ENCODE peak calls at places on chromosomes 6 and 20, in nine cellular contexts. A is H9, X is left ventricle myocardium inferior, J is fibroblast of mammary gland, Z is type B pancreatic cell, U is H1, O is RWPE1, I is bronchial epithelial cell, W is heart right ventricle. V is an unnamed sample.

GRCh38 chr20:48041078-48041780 is 255.9 kb upstream of the SULF2 start:
- DNase-seq in A (no peak), X (no peak), Z (no peak), U (no peak), O (no peak), W (no peak), J (no peak), I (no peak), V (no peak)

GRCh38 chr6:106849130-106849529 is 125.4 kb downstream of the CD24 start:
- DNase-seq in J (no peak), U (peak; percentile 22), A (no peak), I (no peak), X (no peak), Z (no peak), O (no peak), W (no peak), V (no peak)

GRCh38 chr6:149510793-149511512 is 26.1 kb upstream of the ZC3H12D start:
- DNase-seq in J (no peak), U (no peak), O (no peak), X (no peak), I (no peak), W (no peak), Z (no peak), A (no peak), V (no peak)

GRCh38 chr6:17429381-17430061 is 36.1 kb downstream of the CAP2 start:
- DNase-seq in X (no peak), Z (no peak), U (no peak), W (no peak), A (no peak), O (no peak), J (peak; percentile 35), I (no peak), V (no peak)

GRCh38 chr20:35341366-35342028 is 49.3 kb upstream of the FAM83C start:
- DNase-seq in J (peak; percentile 27), A (no peak), Z (no peak), X (no peak), O (no peak), W (no peak), I (no peak), U (no peak), V (peak; percentile 3)

GRCh38 chr6:6901205-6901719 is 206.5 kb upstream of the RREB1 start:
- DNase-seq in W (no peak), X (no peak), I (no peak), U (no peak), O (no peak), J (no peak), A (no peak), Z (no peak), V (no peak)

GRCh38 chr20:17910828-17911294 is 57.7 kb downstream of the SNX5 start:
- DNase-seq in U (no peak), J (peak; percentile 89), X (peak; percentile 27), I (peak; percentile 25), Z (no peak), A (no peak), O (peak; percentile 28), W (no peak), V (no peak)

GRCh38 chr6:27178001-27178730 is 69.3 kb upstream of the PRSS16 start:
- DNase-seq in Z (no peak), X (peak; percentile 51), A (peak; percentile 84), W (peak; percentile 22), O (peak; percentile 26), I (peak; percentile 79), J (peak; percentile 91), U (no peak), V (peak; percentile 63)

GRCh38 chr6:141472550-141472949 is 660.2 kb upstream of the GJE1 start:
- DNase-seq in A (no peak), J (no peak), Z (no peak), O (no peak), I (no peak), W (no peak), U (no peak), X (no peak), V (no peak)

GRCh38 chr6:24283043-24283985 is 74.5 kb downstream of the DCDC2 start:
- DNase-seq in A (peak; percentile 76), X (peak; percentile 60), J (peak; percentile 71), W (peak; percentile 40), U (no peak), O (peak; percentile 79), Z (no peak), I (peak; percentile 69), V (peak; percentile 63)

GRCh38 chr20:57389695-57390603 is 1.2 kb upstream of the RBM38 start:
- DNase-seq in W (no peak), O (no peak), J (no peak), I (no peak), U (peak; percentile 71), Z (no peak), A (peak; percentile 60), X (no peak), V (no peak)

GRCh38 chr6:125869427-125869826 is 78.7 kb downstream of the NCOA7 start:
- DNase-seq in U (no peak), J (no peak), I (no peak), O (no peak), W (peak; percentile 35), Z (no peak), X (peak; percentile 21), A (no peak), V (no peak)

GRCh38 chr6:39792501-39793450 is 600 bp downstream of the DAAM2 start:
- DNase-seq in A (peak; percentile 46), O (no peak), W (peak; percentile 31), J (no peak), U (peak; percentile 50), X (no peak), I (no peak), Z (no peak), V (peak; percentile 87)

GRCh38 chr20:52402514-52402913 is 210.9 kb upstream of the ZFP64 start:
- DNase-seq in W (no peak), O (no peak), J (no peak), X (no peak), U (no peak), A (no peak), Z (no peak), I (no peak), V (no peak)

GRCh38 chr6:128696651-128697391 is 176.4 kb upstream of the PTPRK start:
- DNase-seq in Z (no peak), J (peak; percentile 72), U (no peak), I (peak; percentile 90), X (no peak), W (no peak), O (peak; percentile 68), A (no peak), V (no peak)

GRCh38 chr20:32519367-32519730 is 65.8 kb downstream of the NOL4L start:
- DNase-seq in U (no peak), A (no peak), Z (no peak), J (no peak), X (no peak), I (no peak), O (no peak), W (no peak), V (no peak)
- TF ChIP-seq CTCF in U (no peak), A (no peak), Z (no peak), J (no peak), X (no peak), I (no peak), O (no peak), W (no peak), V (no peak)

GRCh38 chr6:155260686-155261085 is 3.1 kb upstream of the CLDN20 start:
- DNase-seq in Z (no peak), J (no peak), A (no peak), W (no peak), I (no peak), U (no peak), O (no peak), X (no peak), V (no peak)

GRCh38 chr6:155259897-155260296 is 3.9 kb upstream of the CLDN20 start:
- DNase-seq in X (no peak), Z (no peak), O (no peak), I (no peak), J (no peak), W (no peak), U (no peak), A (no peak), V (no peak)

GRCh38 chr6:155262655-155263054 is 1.2 kb upstream of the CLDN20 start:
- DNase-seq in W (no peak), I (no peak), U (no peak), Z (no peak), A (no peak), X (no peak), J (no peak), O (no peak), V (no peak)

GRCh38 chr6:155259202-155259601 is 4.6 kb upstream of the CLDN20 start:
- DNase-seq in I (no peak), W (no peak), A (no peak), X (no peak), U (no peak), Z (no peak), J (no peak), O (no peak), V (no peak)

DNA sequence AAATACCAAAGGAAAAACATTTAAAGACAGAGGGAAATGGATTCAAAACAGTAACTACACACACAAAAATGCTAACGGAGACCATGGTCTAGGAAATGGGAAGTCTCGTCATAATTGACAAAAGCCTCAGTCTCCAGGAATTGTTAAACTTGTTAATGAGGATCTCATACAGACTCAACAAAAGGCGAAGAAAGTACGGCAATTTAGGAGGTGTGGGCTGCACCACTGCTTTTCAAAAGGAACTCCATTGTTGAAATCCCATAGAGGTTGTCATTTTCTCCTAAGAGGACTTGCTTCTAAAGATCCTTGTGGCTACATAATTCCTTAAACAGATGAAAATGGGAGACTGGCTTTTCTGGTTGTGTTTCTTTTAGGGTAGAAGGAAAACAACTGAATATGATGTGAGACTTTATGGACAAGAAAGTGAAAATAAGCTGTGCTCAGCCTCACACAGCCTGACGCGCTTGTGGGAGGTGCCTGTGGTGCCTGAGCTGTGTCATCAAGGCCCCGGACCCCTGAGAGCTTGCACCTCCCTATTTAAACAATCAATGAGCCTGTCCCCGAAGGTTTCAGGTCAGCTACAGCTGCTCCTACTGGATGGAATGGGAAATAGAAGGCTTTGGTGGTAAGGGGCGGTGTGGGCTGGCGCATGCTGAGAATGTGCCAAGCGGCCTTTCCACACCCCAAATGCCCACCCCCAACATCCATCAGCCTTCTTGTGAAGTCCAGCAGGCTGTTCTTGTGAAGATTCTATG is 2.5 kb upstream of the CLDN20 start:
- DNase-seq in J (no peak), Z (no peak), I (no peak), W (no peak), A (peak; percentile 74), X (no peak), U (no peak), O (no peak), V (no peak)
- TF ChIP-seq CTCF in J (no peak), Z (peak; percentile 43), I (no peak), W (no peak), A (peak; percentile 61), X (no peak), U (peak; percentile 75), O (no peak), V (no peak)

DNA sequence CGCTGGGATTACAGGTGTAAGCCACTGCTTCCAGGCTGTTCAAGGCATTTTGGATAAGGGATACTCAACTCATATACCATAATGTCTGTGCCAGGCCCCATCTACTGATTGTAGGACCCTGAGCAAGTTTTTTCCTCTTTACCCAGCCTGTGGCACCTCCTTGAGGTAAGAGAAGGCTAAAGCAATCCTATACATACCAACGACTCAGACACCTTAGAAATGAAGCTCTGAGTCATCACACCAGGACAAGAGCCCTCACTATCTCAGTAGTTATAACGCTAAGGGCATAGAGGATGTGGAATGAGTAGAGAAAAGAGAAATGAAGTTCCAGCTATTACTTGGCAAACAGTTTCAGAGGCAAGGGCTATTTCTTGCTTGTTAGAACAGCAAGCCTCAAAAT is 16.9 kb downstream of the NDRG3 start:
- DNase-seq in X (no peak), J (no peak), Z (no peak), W (no peak), I (peak; percentile 69), O (peak; percentile 43), A (peak; percentile 36), U (no peak), V (no peak)
- TF ChIP-seq CTCF in X (no peak), J (no peak), Z (peak; percentile 26), W (no peak), I (peak; percentile 21), O (no peak), A (peak; percentile 69), U (peak; percentile 64), V (no peak)

GRCh38 chr6:88144637-88145297 is 21.4 kb downstream of the CNR1 start:
- DNase-seq in Z (no peak), O (no peak), X (no peak), W (no peak), I (no peak), U (no peak), A (no peak), J (no peak), V (no peak)
- TF ChIP-seq CTCF in Z (no peak), O (no peak), X (no peak), W (no peak), I (no peak), U (no peak), A (no peak), J (no peak), V (no peak)

V was measured in lower leg skin.